ENCODE peak calls at places on chromosomes 11 and 22, in five cellular contexts. One of them, this sample, is unnamed.

GRCh38 chr11:124717786-124718634 is 21.7 kb upstream of the NRGN start:
- DNase-seq in HepG2: peak; percentile 6
- DNase-seq in GM12878: no peak
- DNase-seq in H1: peak; percentile 67
- DNase-seq in GM12891: no peak
- DNase-seq in this sample: no peak

GRCh38 chr22:48866906-48867597 is 960.6 kb downstream of the BRD1 start:
- DNase-seq in H1: no peak
- DNase-seq in HepG2: no peak
- DNase-seq in GM12878: no peak
- DNase-seq in GM12891: no peak
- DNase-seq in this sample: no peak

GRCh38 chr11:84430661-84431060 is 1144.5 kb upstream of the CCDC90B start:
- DNase-seq in H1: no peak
- DNase-seq in GM12891: no peak
- DNase-seq in GM12878: no peak
- DNase-seq in HepG2: no peak
- DNase-seq in this sample: no peak

GRCh38 chr11:64469288-64469687 is 110.3 kb downstream of the RPS6KA4 start:
- DNase-seq in GM12891: no peak
- DNase-seq in GM12878: no peak
- DNase-seq in H1: no peak
- DNase-seq in HepG2: no peak
- DNase-seq in this sample: no peak

GRCh38 chr11:133840479-133840941 is 4.8 kb downstream of the SPATA19 start:
- DNase-seq in GM12878: no peak
- DNase-seq in HepG2: no peak
- DNase-seq in GM12891: no peak
- DNase-seq in H1: no peak
- DNase-seq in this sample: no peak

GRCh38 chr11:11533057-11533456 is 88.7 kb downstream of the GALNT18 start:
- DNase-seq in GM12891: no peak
- DNase-seq in HepG2: no peak
- DNase-seq in H1: no peak
- DNase-seq in GM12878: no peak
- DNase-seq in this sample: no peak

GRCh38 chr11:1691027-1691877 is 5.7 kb upstream of the KRTAP5-6 start:
- DNase-seq in GM12878: no peak
- DNase-seq in GM12891: no peak
- DNase-seq in HepG2: peak; percentile 94
- DNase-seq in H1: no peak
- DNase-seq in this sample: no peak

GRCh38 chr11:116928102-116928777 is 90.8 kb upstream of the APOA1 start:
- DNase-seq in GM12891: peak; percentile 22
- DNase-seq in HepG2: no peak
- DNase-seq in GM12878: peak; percentile 56
- DNase-seq in H1: no peak
- DNase-seq in this sample: peak; percentile 12

GRCh38 chr11:35257287-35257686 is 118.3 kb downstream of the CD44 start:
- DNase-seq in HepG2: no peak
- DNase-seq in GM12878: peak; percentile 55
- DNase-seq in H1: no peak
- DNase-seq in GM12891: peak; percentile 42
- DNase-seq in this sample: peak; percentile 26

GRCh38 chr22:23745780-23746179 is 5.1 kb downstream of the ZNF70 start:
- DNase-seq in H1: no peak
- DNase-seq in GM12891: no peak
- DNase-seq in GM12878: no peak
- DNase-seq in HepG2: no peak
- DNase-seq in this sample: no peak

GRCh38 chr11:72657356-72657755 is 16.9 kb downstream of the PDE2A start:
- DNase-seq in H1: no peak
- DNase-seq in GM12891: no peak
- DNase-seq in HepG2: no peak
- DNase-seq in GM12878: no peak
- DNase-seq in this sample: no peak

GRCh38 chr11:117514256-117514655 is 186.6 kb downstream of the CEP164 start:
- DNase-seq in HepG2: no peak
- DNase-seq in GM12878: no peak
- DNase-seq in GM12891: no peak
- DNase-seq in H1: no peak
- DNase-seq in this sample: no peak

GRCh38 chr11:93082900-93083299 is 113.4 kb downstream of the MTNR1B start:
- DNase-seq in HepG2: no peak
- DNase-seq in GM12891: no peak
- DNase-seq in GM12878: no peak
- DNase-seq in H1: no peak
- DNase-seq in this sample: no peak

GRCh38 chr11:120182790-120183491 is 27.9 kb upstream of the OAF start:
- DNase-seq in H1: peak; percentile 76
- DNase-seq in HepG2: peak; percentile 73
- DNase-seq in GM12878: no peak
- DNase-seq in GM12891: no peak
- DNase-seq in this sample: no peak

GRCh38 chr11:2814751-2815150 is 70.8 kb downstream of the CDKN1C start:
- DNase-seq in GM12878: no peak
- DNase-seq in HepG2: no peak
- DNase-seq in H1: no peak
- DNase-seq in GM12891: no peak
- DNase-seq in this sample: no peak

GRCh38 chr11:105032495-105032894 is 2.4 kb downstream of the CASP1 start:
- DNase-seq in HepG2: no peak
- DNase-seq in H1: no peak
- DNase-seq in GM12878: no peak
- DNase-seq in GM12891: no peak
- DNase-seq in this sample: no peak

GRCh38 chr11:14500181-14500651 is 605 bp upstream of the COPB1 start:
- DNase-seq in GM12878: peak; percentile 30
- DNase-seq in H1: no peak
- DNase-seq in HepG2: peak; percentile 39
- DNase-seq in GM12891: peak; percentile 25
- DNase-seq in this sample: no peak

GRCh38 chr11:79243412-79244174 is 197.2 kb downstream of the TENM4 start:
- DNase-seq in GM12878: no peak
- DNase-seq in H1: no peak
- DNase-seq in HepG2: no peak
- DNase-seq in GM12891: no peak
- DNase-seq in this sample: no peak

GRCh38 chr11:92384807-92385206 is 160.2 kb downstream of the FAT3 start:
- DNase-seq in GM12891: no peak
- DNase-seq in H1: no peak
- DNase-seq in HepG2: no peak
- DNase-seq in GM12878: no peak
- DNase-seq in this sample: no peak

GRCh38 chr22:47102081-47102480 is 339.6 kb downstream of the TBC1D22A start:
- DNase-seq in GM12891: no peak
- DNase-seq in HepG2: no peak
- DNase-seq in GM12878: no peak
- DNase-seq in H1: no peak
- DNase-seq in this sample: no peak

GRCh38 chr22:50305658-50306566 is 1.5 kb downstream of the PLXNB2 start:
- DNase-seq in HepG2: no peak
- DNase-seq in GM12878: peak; percentile 36
- DNase-seq in GM12891: no peak
- DNase-seq in H1: no peak
- DNase-seq in this sample: peak; percentile 80

GRCh38 chr11:839875-840617 is 2.3 kb downstream of the POLR2L start:
- DNase-seq in H1: no peak
- DNase-seq in GM12891: no peak
- DNase-seq in HepG2: no peak
- DNase-seq in GM12878: no peak
- DNase-seq in this sample: no peak

DNA sequence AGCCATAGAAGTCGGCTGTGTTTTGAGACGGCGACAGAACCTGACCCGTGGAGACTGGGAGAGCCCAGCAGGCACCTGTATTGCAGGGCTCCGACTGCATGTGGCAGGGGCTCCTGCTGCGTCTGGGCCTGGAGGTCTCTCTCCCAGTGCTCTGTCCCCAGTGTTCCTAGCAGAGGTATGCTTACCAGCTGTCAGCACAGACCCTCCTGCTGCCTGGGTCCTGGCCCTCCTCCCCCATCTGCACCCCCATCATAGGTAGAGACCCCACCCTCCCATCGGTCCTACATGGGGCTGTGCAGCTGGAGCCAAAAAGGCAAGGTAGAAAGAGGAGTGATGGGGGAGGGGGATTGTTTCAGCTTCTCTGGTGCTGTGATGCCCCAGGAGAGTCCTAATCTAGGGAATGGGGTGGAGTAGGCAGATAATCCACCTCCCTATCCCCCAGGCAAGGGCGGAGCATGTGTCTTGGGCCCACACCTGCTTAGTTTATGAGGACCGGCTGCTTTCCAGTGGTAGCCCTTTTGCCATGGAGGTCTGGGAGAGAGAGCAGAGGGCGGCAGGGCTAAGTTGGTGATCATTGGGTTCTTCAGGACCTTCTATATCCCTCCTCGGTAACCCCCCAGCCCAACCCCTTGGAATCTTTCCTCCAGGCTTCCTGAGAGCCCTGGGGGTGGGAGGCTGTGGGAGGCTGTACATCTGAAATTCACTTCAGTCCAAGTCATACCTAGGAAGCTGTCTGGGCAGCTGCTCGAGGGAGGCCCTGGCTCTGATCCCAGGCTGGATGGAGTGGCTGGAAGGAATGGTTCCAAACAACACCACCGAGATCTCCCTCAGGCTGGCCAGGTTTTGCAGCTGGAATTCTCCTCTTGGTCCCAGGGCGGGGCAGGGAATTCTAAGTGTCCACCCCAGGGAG is 5.3 kb downstream of the SLC7A4 start:
- DNase-seq in GM12878: no peak
- DNase-seq in GM12891: no peak
- DNase-seq in H1: no peak
- DNase-seq in HepG2: no peak
- DNase-seq in this sample: no peak
- TF ChIP-seq TAF1 in GM12878: no peak
- TF ChIP-seq TAF1 in GM12891: no peak
- TF ChIP-seq TAF1 in H1: no peak
- TF ChIP-seq TAF1 in HepG2: no peak
- TF ChIP-seq TAF1 in this sample: no peak

DNA sequence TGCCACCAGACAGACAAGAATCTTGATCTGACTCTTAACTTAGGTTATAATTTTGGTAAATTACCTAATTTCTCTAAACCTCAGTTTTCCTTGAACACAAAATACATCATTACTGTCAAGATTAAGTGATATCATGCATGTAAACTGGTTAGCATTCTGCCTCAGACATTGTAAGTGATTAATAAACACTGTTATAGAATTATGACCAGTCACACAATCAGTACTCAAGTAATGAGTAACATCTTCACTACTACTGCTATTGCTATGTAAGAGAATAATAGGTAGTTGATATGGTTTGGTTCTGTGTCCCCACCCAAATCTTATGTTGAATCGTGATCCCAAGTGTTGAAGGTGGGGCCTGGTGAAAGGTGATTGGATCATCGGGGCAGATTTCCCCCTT is 218.9 kb downstream of the SBF2 start:
- DNase-seq in H1: no peak
- DNase-seq in GM12891: no peak
- DNase-seq in GM12878: no peak
- DNase-seq in HepG2: no peak
- DNase-seq in this sample: no peak
- TF ChIP-seq POLR2A in H1: no peak
- TF ChIP-seq POLR2A in GM12891: no peak
- TF ChIP-seq POLR2A in GM12878: no peak
- TF ChIP-seq POLR2A in HepG2: no peak
- TF ChIP-seq POLR2A in this sample: no peak

GRCh38 chr22:46036558-46037408 is 59.8 kb upstream of the WNT7B start:
- DNase-seq in GM12891: no peak
- DNase-seq in HepG2: peak; percentile 65
- DNase-seq in H1: no peak
- DNase-seq in GM12878: no peak
- DNase-seq in this sample: no peak

GRCh38 chr22:46038174-46038487 is 61.2 kb upstream of the WNT7B start:
- DNase-seq in HepG2: no peak
- DNase-seq in H1: no peak
- DNase-seq in GM12891: no peak
- DNase-seq in GM12878: no peak
- DNase-seq in this sample: no peak

GRCh38 chr22:46033256-46034200 is 56.6 kb upstream of the WNT7B start:
- DNase-seq in GM12878: no peak
- DNase-seq in HepG2: no peak
- DNase-seq in GM12891: no peak
- DNase-seq in H1: no peak
- DNase-seq in this sample: no peak

GRCh38 chr22:46035742-46036557 is 59.0 kb upstream of the WNT7B start:
- DNase-seq in H1: peak; percentile 100
- DNase-seq in HepG2: peak; percentile 95
- DNase-seq in GM12878: peak; percentile 85
- DNase-seq in GM12891: peak; percentile 100
- DNase-seq in this sample: peak; percentile 99

DNA sequence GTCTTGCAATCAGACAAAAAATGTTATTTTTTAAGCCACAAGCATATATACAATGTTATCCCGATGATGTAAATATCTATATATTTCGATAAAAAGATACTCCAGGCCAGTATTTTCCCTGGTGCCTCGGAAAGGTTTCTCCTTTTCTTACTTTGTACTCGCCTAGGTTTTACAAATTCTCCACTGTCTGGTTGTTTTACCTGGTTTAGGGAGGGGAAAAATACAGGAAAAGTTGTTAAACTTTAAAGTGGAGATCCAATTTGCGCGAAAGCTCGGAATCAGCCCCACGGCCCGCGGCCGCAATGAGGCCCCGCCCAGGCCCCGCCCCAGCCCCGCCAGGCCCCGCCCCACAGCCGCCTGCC is 58.4 kb upstream of the WNT7B start:
- DNase-seq in GM12891: no peak
- DNase-seq in HepG2: no peak
- DNase-seq in H1: no peak
- DNase-seq in GM12878: no peak
- DNase-seq in this sample: no peak
- TF ChIP-seq POLR2AphosphoS5 in GM12891: no peak
- TF ChIP-seq POLR2AphosphoS5 in HepG2: peak; percentile 49
- TF ChIP-seq POLR2AphosphoS5 in H1: no peak
- TF ChIP-seq POLR2AphosphoS5 in GM12878: no peak
- TF ChIP-seq POLR2AphosphoS5 in this sample: no peak

GRCh38 chr11:37786214-37786755 is 1188.2 kb upstream of the RAG2 start:
- DNase-seq in H1: no peak
- DNase-seq in GM12891: no peak
- DNase-seq in GM12878: no peak
- DNase-seq in HepG2: no peak
- DNase-seq in this sample: no peak

DNA sequence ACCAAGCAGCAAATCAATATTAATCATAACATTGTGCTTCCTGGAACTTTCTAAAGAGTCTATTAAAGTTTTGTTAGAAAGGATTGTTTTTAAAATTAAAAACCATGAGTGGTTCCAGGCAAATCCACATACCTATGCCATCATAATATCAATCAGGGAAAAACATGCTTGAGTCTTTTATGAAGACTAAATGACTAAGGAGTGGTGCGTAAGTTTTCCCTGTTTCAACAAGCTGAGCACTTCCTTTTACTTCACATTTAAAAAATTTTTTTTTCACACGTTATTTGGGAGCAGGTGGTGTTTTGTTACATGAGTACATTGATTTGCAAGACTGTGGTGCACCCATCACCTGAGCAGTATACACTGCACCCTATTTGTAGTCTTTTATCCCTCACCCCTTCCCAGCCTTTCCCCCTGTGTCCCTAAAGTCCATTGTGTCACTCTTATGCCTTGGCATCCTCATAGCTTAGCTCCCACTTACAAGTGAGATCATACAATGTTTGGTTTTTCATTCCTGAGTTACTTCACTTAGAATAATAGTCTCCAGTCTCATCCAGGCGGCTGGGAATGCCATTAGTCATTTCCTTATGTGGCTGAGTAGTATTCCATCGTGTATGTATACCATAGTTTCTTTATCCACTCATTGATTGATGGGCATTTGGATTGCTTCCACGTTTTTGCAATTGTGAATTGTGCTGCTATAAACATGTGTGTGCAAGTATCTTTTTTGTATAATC is 1190.3 kb upstream of the RAG2 start:
- DNase-seq in GM12891: no peak
- DNase-seq in GM12878: no peak
- DNase-seq in H1: no peak
- DNase-seq in HepG2: no peak
- DNase-seq in this sample: no peak
- TF ChIP-seq TAF1 in GM12891: no peak
- TF ChIP-seq TAF1 in GM12878: no peak
- TF ChIP-seq TAF1 in H1: no peak
- TF ChIP-seq TAF1 in HepG2: no peak
- TF ChIP-seq TAF1 in this sample: no peak

This sample was measured in GM12892.